ENCODE peak calls at places on chromosomes 11 and 22, in six cellular contexts. G, O, B, K, P and W are unnamed samples.

GRCh38 chr11:125931681-125932080 is 14.2 kb upstream of the VSIG10L2 start:
- DNase-seq in P (no peak), B (no peak), G (no peak), O (no peak), K (no peak), W (no peak)

GRCh38 chr11:124897681-124898680 is at the start of gene ROBO4:
- DNase-seq in B (no peak), O (peak), G (no peak), K (no peak), P (no peak), W (no peak)

GRCh38 chr22:29325356-29325755 is 9.9 kb upstream of the RASL10A start:
- DNase-seq in G (no peak), O (no peak), B (no peak), P (no peak), K (no peak), W (no peak)

GRCh38 chr11:93908689-93909088 is 58.3 kb upstream of the VSTM5 start:
- DNase-seq in G (no peak), B (no peak), P (no peak), O (peak), K (no peak), W (no peak)

GRCh38 chr11:69832561-69833413 is 13.6 kb upstream of the FGF3 start:
- DNase-seq in K (no peak), P (no peak), B (no peak), O (no peak), G (no peak), W (no peak)

GRCh38 chr11:66315921-66316811 is 678 bp downstream of the CD248 start:
- DNase-seq in O (no peak), P (no peak), B (no peak), G (no peak), K (peak), W (no peak)

GRCh38 chr11:1391165-1392010 is 1.7 kb downstream of the BRSK2 start:
- DNase-seq in O (no peak), P (no peak), K (no peak), B (peak), G (no peak), W (no peak)

GRCh38 chr22:43088979-43089717 is at the start of gene TTLL1:
- DNase-seq in O (peak), K (peak), G (peak), P (peak), B (peak), W (peak)

GRCh38 chr11:102780491-102780918 is at the start of gene MMP10:
- DNase-seq in P (no peak), O (peak), K (peak), B (no peak), G (no peak), W (no peak)

GRCh38 chr11:64675417-64676252 is 47.4 kb downstream of the NRXN2 start:
- DNase-seq in O (peak), B (no peak), P (no peak), G (no peak), K (no peak), W (no peak)

GRCh38 chr11:111539426-111540113 is 950 bp upstream of the LAYN start:
- DNase-seq in K (no peak), B (no peak), G (no peak), O (no peak), P (no peak), W (no peak)

GRCh38 chr11:104946907-104947306 is 21.5 kb downstream of the CASP4 start:
- DNase-seq in K (peak), P (no peak), O (peak), G (no peak), B (no peak), W (no peak)

GRCh38 chr11:34243620-34244493 is 114.0 kb downstream of the ABTB2 start:
- DNase-seq in O (no peak), B (no peak), G (no peak), P (peak), K (peak), W (no peak)

GRCh38 chr11:134830312-134830711 is 418.3 kb upstream of the B3GAT1 start:
- DNase-seq in O (no peak), K (no peak), B (no peak), P (no peak), G (no peak), W (no peak)

GRCh38 chr11:71096751-71097388 is 155.5 kb downstream of the SHANK2 start:
- DNase-seq in O (no peak), B (no peak), P (no peak), G (no peak), K (no peak), W (no peak)

GRCh38 chr11:64337538-64338249 is 2.3 kb upstream of the CCDC88B start:
- DNase-seq in B (no peak), G (no peak), K (no peak), P (no peak), O (no peak), W (no peak)

GRCh38 chr11:134584001-134584561 is 172.0 kb upstream of the B3GAT1 start:
- DNase-seq in P (no peak), K (no peak), B (no peak), G (no peak), O (no peak), W (no peak)

GRCh38 chr11:115241899-115242298 is 262.3 kb downstream of the CADM1 start:
- DNase-seq in P (no peak), O (no peak), K (no peak), G (no peak), B (no peak), W (no peak)